ENCODE peak calls at places on chromosomes 13 and 19, in four cellular contexts. One of them, this sample, is unnamed.

GRCh38 chr13:78659450-78660110 is 625 bp upstream of the OBI1 start:
- DNase-seq in mesendoderm: no peak
- DNase-seq in H1: no peak
- DNase-seq in H9: no peak
- DNase-seq in this sample: peak; percentile 1

GRCh38 chr19:14094854-14095253 is 4.3 kb upstream of the SAMD1 start:
- DNase-seq in H9: no peak
- DNase-seq in H1: no peak
- DNase-seq in mesendoderm: no peak
- DNase-seq in this sample: no peak

GRCh38 chr13:113607477-113608245 is 23.1 kb downstream of the TFDP1 start:
- DNase-seq in H1: no peak
- DNase-seq in mesendoderm: no peak
- DNase-seq in H9: no peak
- DNase-seq in this sample: no peak

GRCh38 chr13:109737606-109738005 is 48.8 kb downstream of the IRS2 start:
- DNase-seq in H1: no peak
- DNase-seq in mesendoderm: no peak
- DNase-seq in H9: no peak
- DNase-seq in this sample: peak; percentile 65

GRCh38 chr19:14164724-14165493 is 28.5 kb upstream of the ASF1B start:
- DNase-seq in H1: no peak
- DNase-seq in mesendoderm: no peak
- DNase-seq in H9: no peak
- DNase-seq in this sample: no peak

GRCh38 chr19:13244920-13245319 is 94.7 kb downstream of the IER2 start:
- DNase-seq in mesendoderm: no peak
- DNase-seq in H9: no peak
- DNase-seq in H1: no peak
- DNase-seq in this sample: no peak

GRCh38 chr13:110015253-110015652 is 228.9 kb upstream of the IRS2 start:
- DNase-seq in mesendoderm: no peak
- DNase-seq in H9: no peak
- DNase-seq in H1: no peak
- DNase-seq in this sample: peak; percentile 43

GRCh38 chr19:46015961-46016425 is 6.9 kb downstream of the PGLYRP1 start:
- DNase-seq in mesendoderm: no peak
- DNase-seq in H9: no peak
- DNase-seq in H1: no peak
- DNase-seq in this sample: no peak

GRCh38 chr19:7216373-7216902 is 77.8 kb downstream of the INSR start:
- DNase-seq in H1: no peak
- DNase-seq in mesendoderm: no peak
- DNase-seq in H9: no peak
- DNase-seq in this sample: no peak

GRCh38 chr13:41458187-41458938 is 1.0 kb downstream of the RGCC start:
- DNase-seq in H9: peak; percentile 42
- DNase-seq in H1: no peak
- DNase-seq in mesendoderm: peak; percentile 43
- DNase-seq in this sample: peak; percentile 46

GRCh38 chr13:98821372-98822237 is 69.1 kb upstream of the SLC15A1 start:
- DNase-seq in H1: no peak
- DNase-seq in H9: no peak
- DNase-seq in mesendoderm: no peak
- DNase-seq in this sample: no peak

GRCh38 chr19:863305-863620 is 3.8 kb downstream of the CFD start:
- DNase-seq in H1: no peak
- DNase-seq in H9: no peak
- DNase-seq in mesendoderm: no peak
- DNase-seq in this sample: no peak
- H3K56ac ChIP-seq in H1: no peak overlapping the region
- H3K56ac ChIP-seq in H9: no peak overlapping the region
- H3K56ac ChIP-seq in mesendoderm: no peak overlapping the region
- H3K56ac ChIP-seq in this sample: no peak overlapping the region

GRCh38 chr13:23695196-23695595 is 125.0 kb downstream of the TNFRSF19 start:
- DNase-seq in H9: no peak
- DNase-seq in H1: no peak
- DNase-seq in mesendoderm: no peak
- DNase-seq in this sample: no peak

GRCh38 chr13:23692816-23693215 is 122.6 kb downstream of the TNFRSF19 start:
- DNase-seq in H1: no peak
- DNase-seq in H9: no peak
- DNase-seq in mesendoderm: no peak
- DNase-seq in this sample: no peak

GRCh38 chr13:23696610-23697009 is 126.4 kb downstream of the TNFRSF19 start:
- DNase-seq in H9: no peak
- DNase-seq in mesendoderm: peak; percentile 58
- DNase-seq in H1: no peak
- DNase-seq in this sample: peak; percentile 29

GRCh38 chr13:23697772-23698313 is 127.6 kb downstream of the TNFRSF19 start:
- DNase-seq in mesendoderm: no peak
- DNase-seq in H9: no peak
- DNase-seq in H1: no peak
- DNase-seq in this sample: no peak

GRCh38 chr13:23695711-23696512 is 125.7 kb downstream of the TNFRSF19 start:
- DNase-seq in H1: no peak
- DNase-seq in H9: peak; percentile 59
- DNase-seq in mesendoderm: no peak
- DNase-seq in this sample: no peak
- H3K56ac ChIP-seq in H1: no peak overlapping the region
- H3K56ac ChIP-seq in H9: no peak overlapping the region
- H3K56ac ChIP-seq in mesendoderm: no peak overlapping the region
- H3K56ac ChIP-seq in this sample: no peak overlapping the region

DNA sequence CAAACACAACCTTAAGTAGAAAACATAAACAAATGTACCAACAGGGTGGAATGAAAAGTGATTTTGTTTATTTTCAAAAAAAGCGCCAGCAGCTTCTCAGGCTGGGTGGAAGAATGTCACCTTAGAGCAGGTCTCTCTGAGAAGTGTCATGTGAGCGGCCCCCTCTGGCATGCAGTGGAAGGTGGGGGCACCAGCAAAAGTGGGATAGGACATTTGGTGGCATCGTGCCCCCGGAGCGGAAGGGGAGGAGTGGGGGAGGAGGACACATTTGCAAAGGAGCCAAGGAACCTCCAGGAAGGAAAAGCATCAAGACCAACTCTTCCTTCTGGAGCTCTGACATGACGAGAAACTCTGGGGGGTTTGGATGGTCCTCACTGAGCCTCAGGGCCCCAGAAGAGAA is 635.3 kb downstream of the UQCRFS1 start:
- DNase-seq in H1: no peak
- DNase-seq in mesendoderm: no peak
- DNase-seq in H9: no peak
- DNase-seq in this sample: no peak
- H3K56ac ChIP-seq in H1: no peak overlapping the region
- H3K56ac ChIP-seq in mesendoderm: no peak overlapping the region
- H3K56ac ChIP-seq in H9: no peak overlapping the region
- H3K56ac ChIP-seq in this sample: no peak overlapping the region

DNA sequence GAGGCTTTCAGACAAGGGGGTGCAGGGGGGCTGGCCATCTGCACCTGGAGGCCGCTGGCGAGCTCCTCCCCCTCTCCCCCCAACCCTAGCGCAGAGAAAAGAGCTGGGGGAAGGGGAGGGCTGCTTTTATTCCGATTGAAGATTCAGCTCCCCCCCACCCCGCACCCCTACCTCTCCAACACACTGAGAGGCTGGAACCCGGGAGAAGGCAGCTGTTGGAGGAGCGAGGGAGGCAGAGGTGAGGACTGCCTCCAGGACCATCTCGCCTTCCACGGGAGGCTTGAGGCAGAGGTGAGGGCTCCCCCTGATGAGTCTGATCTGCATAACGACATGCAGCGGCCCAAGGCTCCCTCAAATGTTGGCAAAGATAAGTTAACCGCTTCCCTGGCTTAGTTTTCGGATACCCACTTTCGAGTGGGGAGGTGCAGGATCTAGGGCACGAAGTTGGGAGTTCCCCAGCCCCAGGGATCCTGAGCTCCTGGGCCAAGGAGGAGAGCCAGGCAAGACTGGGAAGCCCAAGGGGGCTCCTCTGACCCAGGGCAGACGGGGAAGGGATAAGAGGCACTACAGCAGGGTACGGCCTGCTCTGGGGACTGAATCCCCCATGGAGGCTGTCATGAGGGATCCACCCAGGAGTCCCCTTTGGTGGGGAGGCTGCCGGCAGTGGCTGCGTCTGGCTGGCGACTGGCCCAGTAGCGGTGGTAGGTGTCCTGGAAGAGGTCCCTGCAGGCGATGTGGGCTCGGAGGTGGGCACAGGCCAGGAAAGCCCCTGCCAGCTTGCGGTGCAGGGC is 1.2 kb upstream of the NUMBL start:
- DNase-seq in H1: no peak
- DNase-seq in H9: peak; percentile 55
- DNase-seq in mesendoderm: peak; percentile 59
- DNase-seq in this sample: no peak
- H3K56ac ChIP-seq in H1: no peak overlapping the region
- H3K56ac ChIP-seq in H9: no peak overlapping the region
- H3K56ac ChIP-seq in mesendoderm: peak overlapping the region; percentile 88
- H3K56ac ChIP-seq in this sample: no peak overlapping the region

GRCh38 chr19:47633516-47633915 is 24.6 kb downstream of the BICRA start:
- DNase-seq in mesendoderm: no peak
- DNase-seq in H1: no peak
- DNase-seq in H9: no peak
- DNase-seq in this sample: no peak

GRCh38 chr19:47633996-47634395 is 25.1 kb downstream of the BICRA start:
- DNase-seq in H1: no peak
- DNase-seq in H9: no peak
- DNase-seq in mesendoderm: no peak
- DNase-seq in this sample: no peak

GRCh38 chr19:47641891-47642485 is 33.1 kb downstream of the BICRA start:
- DNase-seq in H1: no peak
- DNase-seq in H9: no peak
- DNase-seq in mesendoderm: no peak
- DNase-seq in this sample: no peak

GRCh38 chr19:47631681-47632446 is 22.9 kb downstream of the BICRA start:
- DNase-seq in mesendoderm: no peak
- DNase-seq in H9: no peak
- DNase-seq in H1: no peak
- DNase-seq in this sample: no peak

GRCh38 chr19:47637550-47637949 is 28.6 kb downstream of the BICRA start:
- DNase-seq in H9: no peak
- DNase-seq in H1: no peak
- DNase-seq in mesendoderm: no peak
- DNase-seq in this sample: no peak
- H3K56ac ChIP-seq in H9: no peak overlapping the region
- H3K56ac ChIP-seq in H1: no peak overlapping the region
- H3K56ac ChIP-seq in mesendoderm: no peak overlapping the region
- H3K56ac ChIP-seq in this sample: no peak overlapping the region

GRCh38 chr13:39405596-39405995 is 197.4 kb downstream of the LHFPL6 start:
- DNase-seq in mesendoderm: no peak
- DNase-seq in H1: no peak
- DNase-seq in H9: no peak
- DNase-seq in this sample: no peak
- H3K56ac ChIP-seq in mesendoderm: no peak overlapping the region
- H3K56ac ChIP-seq in H1: no peak overlapping the region
- H3K56ac ChIP-seq in H9: no peak overlapping the region
- H3K56ac ChIP-seq in this sample: no peak overlapping the region

GRCh38 chr19:32233091-32233490 is 112.3 kb upstream of the ZNF507 start:
- DNase-seq in mesendoderm: no peak
- DNase-seq in H1: no peak
- DNase-seq in H9: no peak
- DNase-seq in this sample: no peak

GRCh38 chr19:32231691-32232090 is 113.7 kb upstream of the ZNF507 start:
- DNase-seq in mesendoderm: no peak
- DNase-seq in H9: no peak
- DNase-seq in H1: no peak
- DNase-seq in this sample: no peak

GRCh38 chr19:32232449-32232848 is 113.0 kb upstream of the ZNF507 start:
- DNase-seq in mesendoderm: no peak
- DNase-seq in H9: no peak
- DNase-seq in H1: no peak
- DNase-seq in this sample: no peak

GRCh38 chr19:32233885-32234284 is 111.5 kb upstream of the ZNF507 start:
- DNase-seq in mesendoderm: no peak
- DNase-seq in H1: no peak
- DNase-seq in H9: no peak
- DNase-seq in this sample: no peak

DNA sequence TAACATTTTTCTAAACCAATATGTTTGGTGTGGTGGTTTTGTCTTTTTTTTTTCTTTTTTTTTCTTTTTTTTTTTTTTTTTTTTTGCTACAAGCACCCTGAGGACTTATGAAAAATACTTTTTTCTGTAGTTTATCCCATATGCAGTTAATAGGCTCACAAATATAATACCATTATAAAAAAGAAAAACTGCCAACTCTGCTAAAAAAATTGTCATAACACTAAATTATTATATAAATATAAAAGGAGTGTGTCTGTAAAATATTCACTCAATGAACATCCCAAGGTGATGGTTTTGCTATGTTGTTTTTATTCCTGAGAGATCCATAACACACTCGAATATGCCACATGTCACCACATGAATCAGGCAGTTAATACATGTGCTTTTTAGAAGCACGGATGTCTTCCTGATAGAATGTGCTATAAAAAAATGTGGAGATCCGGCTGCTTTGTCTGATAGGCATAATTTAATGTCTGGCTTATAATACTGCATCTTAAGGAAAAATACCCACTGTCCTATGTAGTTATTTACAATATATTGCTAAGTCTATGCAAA is 110.7 kb upstream of the ZNF507 start:
- DNase-seq in H9: no peak
- DNase-seq in H1: no peak
- DNase-seq in mesendoderm: no peak
- DNase-seq in this sample: no peak
- H3K56ac ChIP-seq in H9: no peak overlapping the region
- H3K56ac ChIP-seq in H1: no peak overlapping the region
- H3K56ac ChIP-seq in mesendoderm: no peak overlapping the region
- H3K56ac ChIP-seq in this sample: no peak overlapping the region

This sample was measured in IMR-90.